ENCODE peak calls at places on chromosomes 12 and 14, in six cellular contexts. X is NCI-H1092; K is cardiac fibroblast; P is NCI-H460; D is type B pancreatic cell; S is CD8-positive, alpha-beta T cell. R is an unnamed sample.
A peak's percentile ranks its signal among the peaks of the same experiment; 100 is the strongest.

GRCh38 chr14:101781240-101782061 is 19.9 kb downstream of the PPP2R5C start:
- DNase-seq in X (no peak), K (peak; percentile 18), P (no peak), D (no peak), S (no peak), R (no peak)

GRCh38 chr14:53723221-53723620 is 233.4 kb downstream of the BMP4 start:
- DNase-seq in X (no peak), K (no peak), P (no peak), D (no peak), S (no peak), R (no peak)

GRCh38 chr12:41437578-41437977 is 249.5 kb downstream of the PDZRN4 start:
- DNase-seq in X (no peak), K (no peak), P (no peak), D (no peak), S (no peak), R (no peak)

GRCh38 chr14:53042480-53042879 is 91.6 kb upstream of the FERMT2 start:
- DNase-seq in X (no peak), K (peak; percentile 29), P (no peak), D (no peak), S (no peak), R (peak; percentile 90)

GRCh38 chr12:54661048-54661447 is 12.9 kb upstream of the DCD start:
- DNase-seq in X (no peak), K (no peak), P (no peak), D (no peak), S (no peak), R (no peak)

GRCh38 chr12:47527816-47528215 is 178.0 kb downstream of the RPAP3 start:
- DNase-seq in X (no peak), K (no peak), P (no peak), D (no peak), S (no peak), R (peak; percentile 23)

GRCh38 chr14:54216827-54217226 is 180.0 kb upstream of the CDKN3 start:
- DNase-seq in X (no peak), K (no peak), P (no peak), D (no peak), S (no peak), R (no peak)

GRCh38 chr12:117047810-117048584 is 51.2 kb downstream of the TESC start:
- DNase-seq in X (no peak), K (peak; percentile 29), P (no peak), D (no peak), S (no peak), R (peak; percentile 74)

R was measured in choroid plexus epithelial cell.